ENCODE peak calls at places on chromosomes 12 and 14, in six cellular contexts. Q is HCT116, V is HepG2, S is H1, Z is GM12878, M is K562. W is an unnamed sample. For H3K36me3, the result is how much of the 10 kb centered on the place peaks cover.

GRCh38 chr12:1047898-1048660 is 57.1 kb downstream of the ERC1 start:
- DNase-seq in S (no peak), M (no peak), Z (no peak), V (no peak), Q (no peak), W (no peak)

GRCh38 chr14:45135659-45136314 is at the start of gene FANCM:
- DNase-seq in M (peak), Z (peak), Q (peak), S (peak), V (peak), W (peak)

GRCh38 chr14:74855945-74856344 is 20.0 kb downstream of the PROX2 start:
- DNase-seq in V (no peak), Z (no peak), Q (no peak), M (no peak), S (no peak), W (no peak)

GRCh38 chr12:8081228-8081920 is 700 bp upstream of the NECAP1 start:
- DNase-seq in M (peak), Q (no peak), Z (no peak), V (no peak), S (no peak), W (no peak)

GRCh38 chr12:58727526-58727925 is 192.8 kb downstream of the LRIG3 start:
- DNase-seq in S (no peak), Z (no peak), Q (no peak), V (no peak), M (no peak), W (no peak)

GRCh38 chr12:11836282-11836963 is 186.9 kb downstream of the ETV6 start:
- DNase-seq in V (no peak), Q (no peak), Z (peak), M (no peak), S (no peak), W (no peak)

GRCh38 chr14:56808314-56809201 is 1.7 kb downstream of the OTX2 start:
- DNase-seq in M (no peak), Q (no peak), S (no peak), V (no peak), Z (no peak), W (no peak)

GRCh38 chr12:62294378-62294777 is 34.2 kb downstream of the USP15 start:
- DNase-seq in S (no peak), V (no peak), M (no peak), Z (no peak), Q (no peak), W (no peak)

GRCh38 chr14:103220134-103220981 is 97.1 kb downstream of the TNFAIP2 start:
- DNase-seq in Z (no peak), M (no peak), S (no peak), Q (no peak), V (no peak), W (no peak)

GRCh38 chr12:95790912-95791849 is 617 bp upstream of the NTN4 start:
- DNase-seq in V (no peak), Z (no peak), M (no peak), S (no peak), Q (no peak), W (no peak)

GRCh38 chr12:73798523-73798922 is 739.1 kb upstream of the ATXN7L3B start:
- DNase-seq in M (no peak), S (no peak), Q (no peak), Z (no peak), V (no peak), W (no peak)

GRCh38 chr14:80809663-80810062 is 131.9 kb downstream of the CEP128 start:
- DNase-seq in Z (no peak), Q (no peak), S (no peak), V (no peak), M (no peak), W (no peak)

GRCh38 chr14:64688801-64689200 is 15.4 kb upstream of the PLEKHG3 start:
- DNase-seq in Z (no peak), S (no peak), V (no peak), Q (no peak), M (no peak), W (no peak)

GRCh38 chr14:64689292-64689691 is 14.9 kb upstream of the PLEKHG3 start:
- DNase-seq in V (peak), M (no peak), Z (no peak), S (no peak), Q (no peak), W (no peak)

GRCh38 chr14:64685364-64686130 is 18.7 kb upstream of the PLEKHG3 start:
- DNase-seq in Q (no peak), Z (no peak), M (no peak), S (no peak), V (no peak), W (no peak)

GRCh38 chr14:64686216-64686615 is 18.0 kb upstream of the PLEKHG3 start:
- DNase-seq in Z (no peak), M (no peak), S (no peak), V (no peak), Q (no peak), W (no peak)

GRCh38 chr14:64688028-64688427 is 16.2 kb upstream of the PLEKHG3 start:
- DNase-seq in Q (no peak), V (no peak), M (no peak), S (no peak), Z (no peak), W (no peak)
- TF ChIP-seq ZNF274 in Q (no peak), V (no peak), M (no peak), S (no peak), Z (no peak), W (no peak)

DNA sequence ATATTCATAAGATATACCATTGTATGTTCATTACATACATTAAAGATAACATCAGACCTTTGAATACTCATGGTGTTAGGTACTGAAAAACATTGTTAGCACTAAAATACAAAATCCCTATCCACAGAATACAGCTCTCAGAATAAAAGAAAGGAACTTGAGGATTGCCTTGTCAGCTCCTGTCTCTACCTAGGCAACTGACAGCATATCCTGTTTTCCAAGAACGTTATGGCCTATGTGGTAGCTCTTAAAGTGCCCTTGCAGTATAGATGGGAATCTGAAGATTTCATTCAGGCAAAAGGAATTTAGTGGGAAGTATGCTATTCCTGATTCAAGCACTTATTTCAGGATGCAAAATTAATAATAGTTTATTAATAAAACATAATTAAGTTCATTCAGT is 1.8 kb upstream of the PPP1R12A start:
- DNase-seq in V (no peak), S (no peak), Z (no peak), Q (no peak), M (no peak), W (no peak)
- TF ChIP-seq YY1 in V (no peak), S (no peak), Z (no peak), Q (no peak), M (no peak), W (no peak)

GRCh38 chr12:109481863-109482262 is 4.4 kb downstream of the UBE3B start:
- DNase-seq in S (no peak), Q (no peak), Z (no peak), V (no peak), M (no peak), W (no peak)

GRCh38 chr12:109485201-109485600 is 7.8 kb downstream of the UBE3B start:
- DNase-seq in Q (no peak), V (no peak), M (no peak), Z (no peak), S (no peak), W (no peak)

GRCh38 chr12:109482491-109482890 is 5.1 kb downstream of the UBE3B start:
- DNase-seq in S (no peak), M (no peak), V (no peak), Q (no peak), Z (no peak), W (no peak)

GRCh38 chr12:109482894-109483293 is 5.5 kb downstream of the UBE3B start:
- DNase-seq in S (no peak), V (no peak), Q (no peak), Z (no peak), M (no peak), W (no peak)

GRCh38 chr12:109483346-109483745 is 5.9 kb downstream of the UBE3B start:
- DNase-seq in Q (no peak), V (no peak), Z (no peak), M (no peak), S (no peak), W (no peak)
- H3K36me3 ChIP-seq in Q (under half), V (under half), Z (under half), M (under half), S (under half), W (half or more)

DNA sequence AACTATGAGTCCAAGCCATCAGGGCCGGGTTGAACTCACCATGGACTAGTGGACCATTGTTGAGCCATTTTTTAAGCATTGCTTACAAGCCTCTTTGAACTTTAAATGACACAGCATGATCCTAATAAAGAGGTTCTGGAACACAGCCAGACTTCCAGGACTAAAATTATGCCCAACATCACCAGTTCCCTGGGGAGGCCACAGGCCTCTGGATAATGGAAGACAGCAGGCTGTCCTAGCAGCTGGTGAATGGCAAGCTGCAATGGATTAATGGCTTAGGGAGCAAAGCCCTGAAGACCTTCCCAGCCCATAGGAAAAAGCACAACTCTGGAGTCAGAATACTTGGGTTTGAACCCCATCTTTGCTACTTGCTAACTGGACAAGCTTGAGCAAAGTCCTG is 71.3 kb downstream of the FLRT2 start:
- DNase-seq in Q (no peak), S (no peak), Z (no peak), M (no peak), V (no peak), W (no peak)
- TF ChIP-seq ZNF274 in Q (no peak), S (no peak), Z (no peak), M (no peak), V (no peak), W (no peak)

GRCh38 chr14:93880025-93880820 is 46.9 kb upstream of the FAM181A start:
- DNase-seq in Q (no peak), V (no peak), Z (no peak), S (no peak), M (no peak), W (no peak)
- TF ChIP-seq YY1 in Q (no peak), V (no peak), Z (no peak), S (no peak), M (no peak), W (no peak)

GRCh38 chr12:53302903-53303302 is 3.4 kb downstream of the MYG1 start:
- DNase-seq in Z (no peak), M (no peak), Q (no peak), V (no peak), S (no peak), W (no peak)

GRCh38 chr12:53306826-53307225 is 7.3 kb downstream of the MYG1 start:
- DNase-seq in Z (no peak), S (no peak), Q (no peak), V (no peak), M (no peak), W (no peak)

GRCh38 chr12:53313996-53314395 is 7.4 kb downstream of the AAAS start:
- DNase-seq in V (no peak), M (no peak), S (no peak), Q (no peak), Z (peak), W (no peak)

GRCh38 chr12:53308276-53308675 is 8.8 kb downstream of the MYG1 start:
- DNase-seq in S (no peak), M (no peak), V (no peak), Q (no peak), Z (no peak), W (no peak)
- H3K36me3 ChIP-seq in S (under half), M (half or more), V (under half), Q (under half), Z (under half), W (half or more)